ENCODE peak calls at places on chromosomes 1 and 21, in four cellular contexts. D is stomach, J is adrenal gland, V is IMR-90. N is an unnamed sample. For H3K36me3, the result is how much of the 10 kb centered on the place peaks cover.

GRCh38 chr1:2181271-2181670 is 13.3 kb downstream of the FAAP20 start:
- DNase-seq in D (no peak), J (no peak), V (no peak), N (no peak)

GRCh38 chr1:145999321-146000024 is 3.1 kb upstream of the TXNIP start:
- DNase-seq in D (peak), J (peak), V (no peak), N (no peak)

GRCh38 chr1:27455166-27455811 is 34.7 kb downstream of the WASF2 start:
- DNase-seq in D (no peak), J (no peak), V (no peak), N (no peak)

GRCh38 chr1:100874433-100874832 is 20.2 kb downstream of the EXTL2 start:
- DNase-seq in D (no peak), J (no peak), V (no peak), N (no peak)

GRCh38 chr1:55235722-55236121 is 20.6 kb upstream of the USP24 start:
- DNase-seq in D (no peak), J (no peak), V (peak), N (no peak)

GRCh38 chr1:147247656-147248238 is 5.3 kb downstream of the CHD1L start:
- DNase-seq in D (no peak), J (no peak), V (no peak), N (peak)

GRCh38 chr1:94886361-94886760 is 40.5 kb downstream of the CNN3 start:
- DNase-seq in D (no peak), J (no peak), V (no peak), N (no peak)

GRCh38 chr1:159141584-159142518 is 29.6 kb upstream of the CADM3 start:
- DNase-seq in D (no peak), J (no peak), V (peak), N (no peak)

GRCh38 chr1:214295934-214296333 is 15.0 kb downstream of the SMYD2 start:
- DNase-seq in D (no peak), J (no peak), V (no peak), N (no peak)

GRCh38 chr1:118785246-118785645 is 202.9 kb downstream of the TBX15 start:
- DNase-seq in D (no peak), J (no peak), V (no peak), N (no peak)

GRCh38 chr21:26457817-26458216 is 115.3 kb downstream of the CYYR1 start:
- DNase-seq in D (no peak), J (no peak), V (no peak), N (no peak)

GRCh38 chr1:1233567-1233892 is 1.5 kb downstream of the B3GALT6 start:
- DNase-seq in D (no peak), J (no peak), V (no peak), N (no peak)

GRCh38 chr1:207888647-207889046 is 22.3 kb downstream of the CD34 start:
- DNase-seq in D (peak), J (peak), V (no peak), N (no peak)

GRCh38 chr1:8943516-8943896 is 2.2 kb upstream of the CA6 start:
- DNase-seq in D (no peak), J (no peak), V (no peak), N (no peak)

GRCh38 chr1:23619299-23620188 is 60.2 kb upstream of the ID3 start:
- DNase-seq in D (peak), J (no peak), V (peak), N (no peak)

GRCh38 chr21:46550511-46550941 is 54.4 kb downstream of the S100B start:
- DNase-seq in D (peak), J (no peak), V (no peak), N (peak)

GRCh38 chr1:97243973-97244560 is 522.5 kb downstream of the PTBP2 start:
- DNase-seq in D (no peak), J (no peak), V (peak), N (no peak)

GRCh38 chr1:228363686-228364067 is 43.0 kb downstream of the TRIM11 start:
- DNase-seq in D (no peak), J (peak), V (no peak), N (no peak)

GRCh38 chr21:24223625-24224024 is 1383.7 kb downstream of the MRPL39 start:
- DNase-seq in D (no peak), J (no peak), V (peak), N (no peak)

GRCh38 chr1:53663525-53664300 is 75.3 kb downstream of the GLIS1 start:
- DNase-seq in D (no peak), J (no peak), V (no peak), N (no peak)

GRCh38 chr1:201537966-201538617 is 835 bp upstream of the NAV1 start:
- DNase-seq in D (no peak), J (no peak), V (no peak), N (no peak)

GRCh38 chr1:220950576-220950975 is 71.3 kb downstream of the HLX start:
- DNase-seq in D (no peak), J (no peak), V (no peak), N (no peak)

GRCh38 chr1:22889213-22889827 is 83.3 kb downstream of the LACTBL1 start:
- DNase-seq in D (no peak), J (no peak), V (peak), N (no peak)

GRCh38 chr1:246647113-246647512 is 77.1 kb upstream of the SCCPDH start:
- DNase-seq in D (no peak), J (no peak), V (peak), N (no peak)

GRCh38 chr1:89912073-89912472 is 82.8 kb upstream of the ZNF326 start:
- DNase-seq in D (no peak), J (no peak), V (no peak), N (no peak)

GRCh38 chr1:89854140-89854539 is 33.3 kb downstream of the LRRC8D start:
- DNase-seq in D (no peak), J (no peak), V (no peak), N (no peak)

GRCh38 chr1:70459502-70460225 is 48.6 kb downstream of the CTH start:
- DNase-seq in D (no peak), J (no peak), V (peak), N (no peak)

GRCh38 chr1:23524716-23525401 is 6.2 kb downstream of the E2F2 start:
- DNase-seq in D (peak), J (no peak), V (no peak), N (no peak)

GRCh38 chr1:32937061-32937460 is 27.5 kb downstream of the RNF19B start:
- DNase-seq in D (no peak), J (no peak), V (peak), N (no peak)

GRCh38 chr21:39776589-39776988 is 31.6 kb downstream of the IGSF5 start:
- DNase-seq in D (no peak), J (no peak), V (no peak), N (no peak)

GRCh38 chr1:204763773-204764427 is 78.4 kb upstream of the LRRN2 start:
- DNase-seq in D (peak), J (peak), V (peak), N (no peak)

GRCh38 chr1:13786541-13786940 is 86.6 kb downstream of the PRDM2 start:
- DNase-seq in D (no peak), J (no peak), V (no peak), N (no peak)
- H3K36me3 ChIP-seq in D (under half), J (under half), V (under half), N (under half)

DNA sequence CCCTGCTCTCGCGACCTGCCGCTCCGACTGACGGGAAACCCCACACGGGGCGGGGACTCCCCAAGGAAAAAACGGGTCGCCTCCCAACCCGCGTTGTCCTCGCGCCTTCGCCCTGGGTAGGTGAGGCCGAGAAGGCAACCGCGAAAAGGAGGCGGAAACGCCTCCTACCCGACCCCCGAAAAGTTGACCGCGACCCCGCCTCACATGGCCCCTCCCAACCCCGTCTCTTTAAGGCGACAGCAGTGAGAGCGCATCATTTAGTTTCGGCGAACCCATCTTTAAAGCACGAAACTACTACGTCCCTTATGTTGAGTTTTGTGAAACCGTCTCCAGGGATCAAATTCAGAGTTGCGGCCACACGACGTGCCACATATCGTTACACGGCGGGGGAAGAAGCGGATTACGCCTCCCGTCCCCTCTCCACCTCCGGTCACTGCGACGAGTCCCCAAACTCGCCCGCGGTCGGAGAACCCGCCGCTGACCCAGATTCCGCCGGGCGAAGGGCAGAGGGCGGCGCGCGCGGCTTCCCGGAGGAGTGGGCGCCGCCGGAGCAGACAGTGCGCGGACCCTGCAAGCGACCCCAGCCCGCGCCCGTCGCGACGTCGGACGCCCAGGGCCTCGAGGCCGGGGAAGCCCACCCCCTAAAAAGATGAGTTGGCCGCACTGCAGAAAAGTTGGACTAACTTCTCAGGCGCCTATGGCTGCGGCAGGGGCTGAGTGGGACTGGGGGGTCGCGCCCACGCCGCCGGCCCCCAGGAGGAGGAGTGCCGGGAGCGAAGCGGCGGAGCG is 1.1 kb downstream of the ANP32E start:
- DNase-seq in D (peak), J (peak), V (peak), N (peak)
- TF ChIP-seq POLR2A in D (no peak), J (peak), V (peak), N (no peak)

GRCh38 chr21:41812679-41813078 is 45.8 kb upstream of the RIPK4 start:
- DNase-seq in D (no peak), J (no peak), V (no peak), N (no peak)
- H3K36me3 ChIP-seq in D (half or more), J (under half), V (under half), N (half or more)

GRCh38 chr1:112715264-112716053 is at the start of gene PPM1J:
- DNase-seq in D (peak), J (peak), V (peak), N (peak)
- TF ChIP-seq POLR2A in D (no peak), J (peak), V (no peak), N (no peak)

GRCh38 chr1:226384717-226385116 is 23.2 kb downstream of the PARP1 start:
- DNase-seq in D (no peak), J (no peak), V (no peak), N (no peak)

GRCh38 chr1:226382030-226382429 is 25.9 kb downstream of the PARP1 start:
- DNase-seq in D (no peak), J (no peak), V (no peak), N (no peak)

GRCh38 chr1:226384040-226384439 is 23.9 kb downstream of the PARP1 start:
- DNase-seq in D (no peak), J (no peak), V (no peak), N (no peak)

GRCh38 chr1:226378071-226378470 is 29.8 kb downstream of the PARP1 start:
- DNase-seq in D (no peak), J (no peak), V (peak), N (no peak)

GRCh38 chr1:226381226-226381998 is 26.5 kb downstream of the PARP1 start:
- DNase-seq in D (no peak), J (no peak), V (no peak), N (no peak)
- H3K36me3 ChIP-seq in D (half or more), J (half or more), V (half or more), N (half or more)